ENCODE peak calls at places on chromosomes 5 and 9, in five cellular contexts. Q is suprapubic skin, R is A549, G is fibroblast of lung, P is GM12878. H is an unnamed sample. For H3K9me3 and H3K4me1, the result is how much of the 10 kb centered on the place peaks cover.

GRCh38 chr5:124735169-124735858 is 11.1 kb downstream of the ZNF608 start:
- DNase-seq in Q (no peak), R (no peak), G (peak), P (no peak), H (peak)

GRCh38 chr5:170475269-170476000 is 28.4 kb upstream of the KCNIP1 start:
- DNase-seq in Q (no peak), R (no peak), G (no peak), P (no peak), H (no peak)

GRCh38 chr9:87267701-87268100 is 230.0 kb upstream of the DAPK1 start:
- DNase-seq in Q (peak), R (no peak), G (no peak), P (no peak), H (no peak)

GRCh38 chr9:71975833-71976232 is 64.4 kb downstream of the C9orf85 start:
- DNase-seq in Q (no peak), R (no peak), G (peak), P (no peak), H (no peak)

GRCh38 chr5:6728011-6728794 is 15.0 kb downstream of the TENT4A start:
- DNase-seq in Q (no peak), R (no peak), G (no peak), P (no peak), H (peak)

GRCh38 chr5:165630211-165630866 is 2124.9 kb downstream of the MAT2B start:
- DNase-seq in Q (no peak), R (peak), G (peak), P (peak), H (peak)

GRCh38 chr5:22372376-22372775 is 480.8 kb downstream of the CDH12 start:
- DNase-seq in Q (no peak), R (no peak), G (peak), P (no peak), H (no peak)

GRCh38 chr9:38020251-38021076 is 48.6 kb downstream of the SHB start:
- DNase-seq in Q (no peak), R (no peak), G (no peak), P (no peak), H (no peak)

GRCh38 chr5:34053133-34053532 is 10.1 kb upstream of the C1QTNF3 start:
- DNase-seq in Q (no peak), R (no peak), G (peak), P (no peak), H (no peak)

GRCh38 chr9:120040896-120041295 is 539.1 kb downstream of the CDK5RAP2 start:
- DNase-seq in Q (no peak), R (no peak), G (no peak), P (no peak), H (no peak)

GRCh38 chr5:93252165-93252564 is 328.9 kb downstream of the NR2F1-AS1 start:
- DNase-seq in Q (no peak), R (peak), G (peak), P (no peak), H (peak)

GRCh38 chr9:135587658-135588057 is 26.1 kb downstream of the PAEP start:
- DNase-seq in Q (no peak), R (no peak), G (no peak), P (no peak), H (no peak)

DNA sequence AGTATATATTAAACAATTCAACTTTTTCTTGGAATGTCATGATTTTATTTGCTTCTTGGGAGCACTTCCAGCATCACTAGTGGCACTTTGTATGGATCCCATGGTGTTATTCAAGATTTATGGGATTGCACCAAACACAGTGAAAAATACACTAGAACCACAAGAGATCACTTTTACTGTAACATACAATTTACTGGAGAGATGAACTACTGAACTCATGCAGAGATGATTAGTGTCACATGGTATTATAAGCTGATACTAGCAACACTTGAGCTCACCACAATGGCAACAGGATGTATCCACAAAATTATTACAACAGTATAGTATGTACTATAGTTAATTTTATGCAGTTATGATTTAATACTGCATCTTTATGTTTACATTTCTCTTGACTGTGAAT is 16.3 kb upstream of the SLC36A2 start:
- DNase-seq in Q (no peak), R (no peak), G (no peak), P (no peak), H (no peak)
- H3K9me3 ChIP-seq in Q (under half), R (under half), G (under half), P (under half), H (under half)

GRCh38 chr9:127396808-127397721 is at the start of gene SLC2A8:
- DNase-seq in Q (peak), R (peak), G (peak), P (peak), H (peak)
- TF ChIP-seq CTCF in Q (no peak), R (no peak), G (no peak), P (no peak), H (peak)

DNA sequence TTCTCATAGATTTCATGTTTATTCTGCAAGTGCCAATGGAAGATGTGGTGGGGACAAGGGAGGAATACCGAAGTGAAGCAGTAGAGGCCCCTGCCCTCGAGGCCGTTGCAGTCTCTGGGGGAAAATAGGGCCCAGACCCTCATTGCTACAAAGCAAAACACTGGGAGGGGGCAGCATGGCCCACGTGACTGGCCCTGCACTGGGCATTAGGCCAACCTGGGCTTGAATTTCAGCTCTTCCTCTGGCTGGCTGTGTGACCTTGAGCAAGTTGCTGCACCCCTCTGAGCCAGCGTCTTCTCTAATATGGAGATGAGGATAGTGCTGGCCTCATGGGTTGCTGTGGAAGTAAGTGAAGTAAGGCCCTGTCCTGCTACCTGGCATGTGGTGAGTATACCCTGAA is 709 bp upstream of the SYNPO start:
- DNase-seq in Q (no peak), R (no peak), G (no peak), P (no peak), H (no peak)
- H3K4me1 ChIP-seq in Q (half or more), R (half or more), G (half or more), P (under half), H (half or more)

GRCh38 chr5:2136728-2137333 is 254.1 kb upstream of the IRX4 start:
- DNase-seq in Q (peak), R (no peak), G (no peak), P (no peak), H (no peak)

GRCh38 chr5:2134543-2135299 is 252.0 kb upstream of the IRX4 start:
- DNase-seq in Q (no peak), R (peak), G (no peak), P (no peak), H (no peak)

GRCh38 chr5:2135354-2135753 is 252.6 kb upstream of the IRX4 start:
- DNase-seq in Q (no peak), R (no peak), G (no peak), P (no peak), H (no peak)

GRCh38 chr5:2137444-2138050 is 254.8 kb upstream of the IRX4 start:
- DNase-seq in Q (peak), R (no peak), G (no peak), P (no peak), H (no peak)

GRCh38 chr5:2135833-2136232 is 253.1 kb upstream of the IRX4 start:
- DNase-seq in Q (no peak), R (no peak), G (no peak), P (no peak), H (no peak)
- H3K9me3 ChIP-seq in Q (under half), R (under half), G (under half), P (under half), H (under half)

DNA sequence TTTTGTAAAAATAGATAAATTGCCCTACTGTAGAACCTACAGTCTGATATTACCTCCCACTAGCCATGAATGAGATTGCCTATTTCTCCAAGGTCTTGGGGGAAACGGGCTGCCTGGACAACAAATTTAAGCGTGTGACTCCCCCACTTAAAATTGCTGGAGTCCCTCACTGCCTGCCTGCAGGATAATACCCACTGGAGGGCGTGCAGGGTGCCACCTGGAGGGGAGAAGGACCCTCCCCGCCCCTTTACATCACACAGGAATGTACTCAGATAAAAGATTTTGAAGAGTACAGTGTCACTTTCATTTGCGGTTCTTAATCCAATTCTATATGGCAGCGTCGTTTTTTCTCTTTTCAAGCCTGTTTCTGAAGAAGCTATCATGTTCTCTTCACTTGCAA is 6.2 kb upstream of the TRIM7 start:
- DNase-seq in Q (no peak), R (no peak), G (no peak), P (no peak), H (no peak)
- TF ChIP-seq CTCF in Q (no peak), R (no peak), G (no peak), P (no peak), H (no peak)

GRCh38 chr5:133904641-133905040 is 63.8 kb downstream of the C5orf15 start:
- DNase-seq in Q (no peak), R (no peak), G (no peak), P (no peak), H (no peak)

GRCh38 chr5:133905494-133905893 is 62.9 kb downstream of the C5orf15 start:
- DNase-seq in Q (no peak), R (no peak), G (no peak), P (no peak), H (peak)

GRCh38 chr5:133909584-133909983 is 58.8 kb downstream of the C5orf15 start:
- DNase-seq in Q (no peak), R (no peak), G (no peak), P (no peak), H (no peak)

GRCh38 chr5:133906303-133906702 is 62.1 kb downstream of the C5orf15 start:
- DNase-seq in Q (no peak), R (no peak), G (no peak), P (no peak), H (peak)

GRCh38 chr5:133907075-133907474 is 61.4 kb downstream of the C5orf15 start:
- DNase-seq in Q (no peak), R (no peak), G (no peak), P (no peak), H (peak)
- H3K4me1 ChIP-seq in Q (under half), R (under half), G (under half), P (under half), H (half or more)

GRCh38 chr5:179393078-179393477 is 47.8 kb upstream of the ADAMTS2 start:
- DNase-seq in Q (no peak), R (peak), G (peak), P (no peak), H (no peak)
- H3K9me3 ChIP-seq in Q (under half), R (under half), G (under half), P (under half), H (under half)

H was measured in BE2C.